ENCODE peak calls at places on chromosomes 3 and 15, in five cellular contexts. Z is HepG2, M is NT2/D1, R is HEK293T, L is GM12878. D is an unnamed sample.

GRCh38 chr3:190139365-190139764 is 18.7 kb upstream of the P3H2 start:
- DNase-seq in Z (no peak), M (no peak), R (no peak), L (no peak), D (no peak)

GRCh38 chr15:76065267-76065666 is 5.5 kb downstream of the TMEM266 start:
- DNase-seq in Z (no peak), M (no peak), R (no peak), L (no peak), D (no peak)

GRCh38 chr3:130892759-130893239 is 1.1 kb upstream of the ATP2C1 start:
- DNase-seq in Z (peak; percentile 76), M (peak; percentile 63), R (peak; percentile 62), L (peak; percentile 64), D (no peak)

GRCh38 chr3:127411083-127411727 is 123.4 kb upstream of the PRR20G start:
- DNase-seq in Z (no peak), M (no peak), R (no peak), L (no peak), D (peak; percentile 45)

GRCh38 chr15:89130194-89130593 is 41.9 kb downstream of the ABHD2 start:
- DNase-seq in Z (no peak), M (no peak), R (no peak), L (no peak), D (no peak)

GRCh38 chr15:79967331-79968182 is 3.4 kb downstream of the BCL2A1 start:
- DNase-seq in Z (no peak), M (no peak), R (no peak), L (no peak), D (no peak)

GRCh38 chr15:63090502-63091286 is 31.0 kb upstream of the LACTB start:
- DNase-seq in Z (no peak), M (no peak), R (no peak), L (no peak), D (no peak)

GRCh38 chr15:89820651-89821611 is 6.3 kb upstream of the ANPEP start:
- DNase-seq in Z (no peak), M (no peak), R (no peak), L (no peak), D (no peak)

GRCh38 chr3:112688085-112688769 is 47.3 kb upstream of the CCDC80 start:
- DNase-seq in Z (no peak), M (no peak), R (no peak), L (no peak), D (no peak)

GRCh38 chr3:125990253-125990970 is 21.4 kb downstream of the ROPN1B start:
- DNase-seq in Z (peak; percentile 61), M (peak; percentile 93), R (peak; percentile 85), L (peak; percentile 4), D (peak; percentile 82)

GRCh38 chr3:12707425-12707824 is 43.5 kb upstream of the RAF1 start:
- DNase-seq in Z (no peak), M (no peak), R (no peak), L (no peak), D (no peak)

GRCh38 chr3:58464875-58465274 is 27.0 kb upstream of the KCTD6 start:
- DNase-seq in Z (no peak), M (no peak), R (no peak), L (no peak), D (no peak)

GRCh38 chr15:71639531-71639930 is 170.8 kb upstream of the NR2E3 start:
- DNase-seq in Z (no peak), M (no peak), R (no peak), L (no peak), D (no peak)

GRCh38 chr3:11211531-11212300 is 57.4 kb downstream of the HRH1 start:
- DNase-seq in Z (no peak), M (no peak), R (no peak), L (no peak), D (no peak)

GRCh38 chr3:52790741-52791140 is 3.9 kb upstream of the ITIH3 start:
- DNase-seq in Z (no peak), M (no peak), R (no peak), L (no peak), D (no peak)

DNA sequence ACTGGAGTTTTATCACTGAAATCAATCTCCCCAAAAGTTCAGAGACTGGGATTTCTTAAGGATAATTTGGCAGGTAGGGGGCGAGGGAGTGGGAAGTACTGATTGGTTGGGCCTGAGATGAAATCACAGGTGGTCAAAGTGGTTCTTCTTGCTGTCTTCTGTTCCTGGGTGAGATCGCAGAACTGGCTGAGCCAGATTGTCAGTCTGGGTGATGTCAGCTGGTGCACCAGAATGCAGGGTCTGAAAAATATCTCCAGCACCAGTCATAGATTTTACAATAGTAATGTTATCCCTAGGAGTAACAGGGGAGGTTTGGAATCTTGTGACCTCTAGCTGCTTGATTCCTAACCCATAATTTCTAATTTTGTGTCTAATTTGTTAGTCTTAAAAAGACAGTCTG is 86.7 kb upstream of the SLC25A36 start:
- DNase-seq in Z (no peak), M (no peak), R (no peak), L (no peak), D (no peak)
- TF ChIP-seq SUZ12 in Z (no peak), M (no peak), R (no peak), L (no peak), D (no peak)

GRCh38 chr3:88219138-88219792 is 69.5 kb downstream of the C3orf38 start:
- DNase-seq in Z (peak; percentile 69), M (peak; percentile 74), R (peak; percentile 72), L (no peak), D (peak; percentile 66)
- TF ChIP-seq SUZ12 in Z (no peak), M (no peak), R (no peak), L (no peak), D (no peak)

GRCh38 chr3:42802876-42803799 is 1.2 kb downstream of the HIGD1A start:
- DNase-seq in Z (peak; percentile 33), M (peak; percentile 13), R (no peak), L (no peak), D (peak; percentile 58)

GRCh38 chr3:42801784-42802183 is 2.5 kb downstream of the HIGD1A start:
- DNase-seq in Z (no peak), M (no peak), R (no peak), L (no peak), D (no peak)

GRCh38 chr3:42803800-42804112 is 534 bp downstream of the HIGD1A start:
- DNase-seq in Z (peak; percentile 31), M (no peak), R (peak; percentile 35), L (no peak), D (no peak)

GRCh38 chr3:42804831-42805821 is 836 bp upstream of the HIGD1A start:
- DNase-seq in Z (peak; percentile 82), M (no peak), R (no peak), L (no peak), D (no peak)

DNA sequence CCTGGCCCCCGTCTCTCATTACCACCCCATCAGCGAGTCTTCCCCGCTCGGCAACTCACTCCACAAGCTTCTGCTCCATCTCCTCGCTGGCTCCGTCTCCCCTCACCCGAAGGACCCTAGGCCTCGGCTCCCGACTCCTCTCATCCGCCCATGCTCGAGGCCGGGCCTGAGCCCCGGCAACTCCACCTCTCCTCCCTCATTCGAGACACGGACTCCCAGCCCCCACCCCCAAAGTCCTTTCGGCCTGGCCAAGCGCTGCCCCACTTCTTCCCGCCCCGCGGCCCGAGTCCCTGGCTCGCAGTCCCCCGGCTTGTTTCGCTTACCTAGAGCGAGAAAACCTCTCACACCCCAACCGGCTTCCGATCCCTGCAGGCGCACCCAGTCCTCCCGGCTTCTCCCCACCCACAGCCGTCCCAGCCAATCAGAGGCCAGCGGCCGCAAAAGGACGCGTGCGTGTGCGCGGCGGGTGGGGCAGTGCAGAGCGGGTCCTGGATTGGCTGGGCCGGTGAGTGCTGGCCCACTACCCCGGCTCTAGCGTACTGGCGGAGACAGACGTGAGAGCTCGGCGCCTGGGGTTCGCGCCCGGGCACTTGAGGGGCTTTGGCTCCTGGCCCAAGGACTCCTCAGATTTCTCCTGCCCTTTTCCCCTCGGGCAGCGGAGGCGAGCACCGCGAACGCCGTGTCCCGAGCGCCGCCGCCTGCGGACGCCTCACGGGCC is at the start of gene HIGD1A:
- DNase-seq in Z (peak; percentile 91), M (peak; percentile 95), R (peak; percentile 93), L (peak; percentile 79), D (peak; percentile 93)
- TF ChIP-seq SUZ12 in Z (no peak), M (no peak), R (no peak), L (no peak), D (no peak)

GRCh38 chr3:122025296-122025695 is 3.2 kb upstream of the ILDR1 start:
- DNase-seq in Z (no peak), M (no peak), R (no peak), L (peak; percentile 92), D (no peak)
- TF ChIP-seq SUZ12 in Z (no peak), M (no peak), R (no peak), L (no peak), D (no peak)

GRCh38 chr3:67001086-67001861 is 3.2 kb downstream of the KBTBD8 start:
- DNase-seq in Z (no peak), M (no peak), R (no peak), L (no peak), D (no peak)

GRCh38 chr3:66998075-66998898 is at the start of gene KBTBD8:
- DNase-seq in Z (peak; percentile 97), M (peak; percentile 98), R (peak; percentile 95), L (peak; percentile 96), D (peak; percentile 97)

GRCh38 chr3:66997560-66998074 is 490 bp upstream of the KBTBD8 start:
- DNase-seq in Z (no peak), M (no peak), R (no peak), L (no peak), D (no peak)

GRCh38 chr3:66998899-66999235 is 760 bp downstream of the KBTBD8 start:
- DNase-seq in Z (no peak), M (no peak), R (no peak), L (no peak), D (no peak)

DNA sequence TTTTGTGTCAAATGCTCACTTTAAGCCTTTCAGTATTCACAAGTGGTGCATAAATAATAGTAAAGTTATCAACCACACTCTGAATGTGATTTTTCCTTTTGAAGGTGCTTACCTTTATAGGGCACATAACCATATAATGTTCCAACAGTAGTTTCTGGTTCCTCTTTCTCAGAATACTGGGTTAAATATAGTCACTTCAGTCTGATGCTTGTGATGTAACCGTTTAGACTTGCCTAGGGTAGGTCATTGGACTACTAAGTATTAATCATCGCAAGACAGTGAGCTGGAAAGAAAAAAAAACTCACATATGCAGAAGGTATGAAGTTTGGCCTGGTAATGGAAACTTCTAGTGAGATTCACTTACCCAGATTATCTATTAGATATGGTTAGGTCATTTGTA is 1.9 kb downstream of the KBTBD8 start:
- DNase-seq in Z (no peak), M (no peak), R (no peak), L (peak; percentile 44), D (no peak)
- TF ChIP-seq SUZ12 in Z (no peak), M (no peak), R (no peak), L (no peak), D (no peak)

GRCh38 chr3:172260381-172260780 is 187.9 kb downstream of the GHSR start:
- DNase-seq in Z (no peak), M (no peak), R (no peak), L (no peak), D (no peak)
- TF ChIP-seq SUZ12 in Z (no peak), M (no peak), R (no peak), L (no peak), D (no peak)

DNA sequence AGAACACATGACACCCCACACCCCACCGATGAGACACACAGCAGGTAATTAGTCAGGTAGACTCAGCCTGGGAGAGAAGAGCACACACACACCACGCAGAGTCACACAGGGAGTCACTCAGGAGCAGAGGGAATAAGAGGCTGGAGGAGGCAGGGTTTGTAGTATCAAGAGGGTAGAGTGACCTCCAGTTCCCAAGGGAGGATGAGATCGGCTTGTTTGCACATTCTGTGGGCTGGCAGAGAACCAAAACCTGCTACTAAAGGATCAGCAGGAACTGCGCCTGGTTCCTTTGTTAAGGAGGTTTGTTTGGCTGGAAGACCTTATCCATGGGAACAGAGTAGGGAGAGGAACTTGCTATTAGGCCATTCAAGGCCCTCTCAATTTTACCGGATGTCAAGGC is 281.4 kb upstream of the SLCO3A1 start:
- DNase-seq in Z (no peak), M (no peak), R (no peak), L (no peak), D (no peak)
- TF ChIP-seq SUZ12 in Z (no peak), M (no peak), R (no peak), L (no peak), D (no peak)

GRCh38 chr3:185332026-185332735 is 30.8 kb upstream of the MAP3K13 start:
- DNase-seq in Z (peak; percentile 87), M (no peak), R (no peak), L (peak; percentile 52), D (no peak)
- TF ChIP-seq SUZ12 in Z (no peak), M (no peak), R (no peak), L (no peak), D (no peak)

D was measured in H1.